ENCODE peak calls at places on chromosomes 16 and 17, in four cellular contexts. One of them, this sample, is unnamed.

GRCh38 chr16:88014201-88014781 is 63.1 kb downstream of the BANP start:
- DNase-seq in K562: no peak
- DNase-seq in HepG2: peak
- DNase-seq in GM12878: no peak
- DNase-seq in this sample: no peak

GRCh38 chr16:5319799-5320198 is 222.2 kb upstream of the EEF2KMT start:
- DNase-seq in K562: no peak
- DNase-seq in HepG2: no peak
- DNase-seq in GM12878: no peak
- DNase-seq in this sample: no peak

GRCh38 chr17:30344283-30345088 is 10.6 kb upstream of the TMIGD1 start:
- DNase-seq in HepG2: peak
- DNase-seq in K562: peak
- DNase-seq in GM12878: no peak
- DNase-seq in this sample: peak

GRCh38 chr16:68499011-68499410 is 40.1 kb upstream of the ZFP90 start:
- DNase-seq in GM12878: no peak
- DNase-seq in HepG2: no peak
- DNase-seq in K562: no peak
- DNase-seq in this sample: peak

GRCh38 chr16:74608944-74609343 is 2.0 kb upstream of the GLG1 start:
- DNase-seq in K562: peak
- DNase-seq in HepG2: no peak
- DNase-seq in GM12878: no peak
- DNase-seq in this sample: peak

GRCh38 chr17:35294756-35295155 is 51.9 kb downstream of the SLFN5 start:
- DNase-seq in GM12878: no peak
- DNase-seq in K562: no peak
- DNase-seq in HepG2: no peak
- DNase-seq in this sample: no peak

GRCh38 chr16:23629516-23629915 is 11.6 kb downstream of the PALB2 start:
- DNase-seq in K562: no peak
- DNase-seq in GM12878: no peak
- DNase-seq in HepG2: no peak
- DNase-seq in this sample: no peak

GRCh38 chr17:50939542-50939794 is 73.3 kb upstream of the TOB1 start:
- DNase-seq in K562: no peak
- DNase-seq in HepG2: no peak
- DNase-seq in GM12878: no peak
- DNase-seq in this sample: no peak

GRCh38 chr16:1146409-1146808 is 6.5 kb upstream of the CACNA1H start:
- DNase-seq in K562: peak
- DNase-seq in GM12878: no peak
- DNase-seq in HepG2: no peak
- DNase-seq in this sample: no peak

GRCh38 chr16:86214326-86215232 is 295.7 kb upstream of the FOXF1 start:
- DNase-seq in GM12878: no peak
- DNase-seq in HepG2: no peak
- DNase-seq in K562: no peak
- DNase-seq in this sample: no peak

GRCh38 chr17:12229315-12229714 is 208.6 kb downstream of the MAP2K4 start:
- DNase-seq in HepG2: no peak
- DNase-seq in GM12878: no peak
- DNase-seq in K562: no peak
- DNase-seq in this sample: peak

GRCh38 chr17:63337579-63337978 is 108.5 kb downstream of the CYB561 start:
- DNase-seq in HepG2: no peak
- DNase-seq in GM12878: no peak
- DNase-seq in K562: no peak
- DNase-seq in this sample: no peak

GRCh38 chr17:64202683-64203430 is 60.2 kb downstream of the TEX2 start:
- DNase-seq in K562: peak
- DNase-seq in GM12878: no peak
- DNase-seq in HepG2: peak
- DNase-seq in this sample: no peak

GRCh38 chr16:21590791-21591190 is 8.6 kb upstream of the METTL9 start:
- DNase-seq in K562: no peak
- DNase-seq in HepG2: no peak
- DNase-seq in GM12878: no peak
- DNase-seq in this sample: no peak

GRCh38 chr16:64621616-64622015 is 500.2 kb downstream of the CDH11 start:
- DNase-seq in HepG2: no peak
- DNase-seq in GM12878: no peak
- DNase-seq in K562: no peak
- DNase-seq in this sample: no peak

GRCh38 chr16:62208934-62209333 is 172.7 kb upstream of the CDH8 start:
- DNase-seq in GM12878: no peak
- DNase-seq in HepG2: no peak
- DNase-seq in K562: no peak
- DNase-seq in this sample: no peak

GRCh38 chr17:10793256-10793655 is 10.6 kb downstream of the TMEM238L start:
- DNase-seq in HepG2: no peak
- DNase-seq in K562: no peak
- DNase-seq in GM12878: no peak
- DNase-seq in this sample: no peak

GRCh38 chr17:73747221-73748002 is 103.2 kb upstream of the SDK2 start:
- DNase-seq in K562: no peak
- DNase-seq in GM12878: no peak
- DNase-seq in HepG2: no peak
- DNase-seq in this sample: no peak

GRCh38 chr17:59451706-59452105 is 113.7 kb upstream of the DHX40 start:
- DNase-seq in GM12878: no peak
- DNase-seq in K562: no peak
- DNase-seq in HepG2: no peak
- DNase-seq in this sample: no peak

GRCh38 chr16:66471264-66471663 is 44.2 kb downstream of the BEAN1 start:
- DNase-seq in GM12878: no peak
- DNase-seq in K562: no peak
- DNase-seq in HepG2: no peak
- DNase-seq in this sample: no peak

GRCh38 chr16:2475413-2476344 is 752 bp downstream of the TBC1D24 start:
- DNase-seq in K562: peak
- DNase-seq in GM12878: no peak
- DNase-seq in HepG2: no peak
- DNase-seq in this sample: no peak
- TF ChIP-seq REST in K562: no peak
- TF ChIP-seq REST in GM12878: no peak
- TF ChIP-seq REST in HepG2: no peak
- TF ChIP-seq REST in this sample: no peak

GRCh38 chr16:84730406-84731106 is 30.8 kb downstream of the USP10 start:
- DNase-seq in HepG2: peak
- DNase-seq in K562: peak
- DNase-seq in GM12878: no peak
- DNase-seq in this sample: no peak
- TF ChIP-seq POLR2AphosphoS5 in HepG2: no peak
- TF ChIP-seq POLR2AphosphoS5 in K562: peak
- TF ChIP-seq POLR2AphosphoS5 in GM12878: no peak
- TF ChIP-seq POLR2AphosphoS5 in this sample: no peak

GRCh38 chr17:65638221-65638940 is 76.9 kb upstream of the AXIN2 start:
- DNase-seq in HepG2: peak
- DNase-seq in GM12878: no peak
- DNase-seq in K562: no peak
- DNase-seq in this sample: no peak
- TF ChIP-seq GABPA in HepG2: no peak
- TF ChIP-seq GABPA in GM12878: no peak
- TF ChIP-seq GABPA in K562: no peak
- TF ChIP-seq GABPA in this sample: no peak

GRCh38 chr16:83344014-83344413 is 463.8 kb upstream of the HSBP1 start:
- DNase-seq in GM12878: no peak
- DNase-seq in K562: no peak
- DNase-seq in HepG2: no peak
- DNase-seq in this sample: no peak

GRCh38 chr16:83348991-83349390 is 458.8 kb upstream of the HSBP1 start:
- DNase-seq in GM12878: no peak
- DNase-seq in K562: no peak
- DNase-seq in HepG2: no peak
- DNase-seq in this sample: no peak

GRCh38 chr16:83350466-83350865 is 457.3 kb upstream of the HSBP1 start:
- DNase-seq in GM12878: no peak
- DNase-seq in K562: no peak
- DNase-seq in HepG2: no peak
- DNase-seq in this sample: no peak

GRCh38 chr16:83351846-83352245 is 455.9 kb upstream of the HSBP1 start:
- DNase-seq in GM12878: no peak
- DNase-seq in K562: no peak
- DNase-seq in HepG2: no peak
- DNase-seq in this sample: no peak

GRCh38 chr16:83345846-83346245 is 461.9 kb upstream of the HSBP1 start:
- DNase-seq in HepG2: no peak
- DNase-seq in K562: no peak
- DNase-seq in GM12878: no peak
- DNase-seq in this sample: no peak
- TF ChIP-seq REST in HepG2: no peak
- TF ChIP-seq REST in K562: no peak
- TF ChIP-seq REST in GM12878: no peak
- TF ChIP-seq REST in this sample: no peak

GRCh38 chr16:117381-118365 is 20.8 kb downstream of the NPRL3 start:
- DNase-seq in GM12878: no peak
- DNase-seq in K562: peak
- DNase-seq in HepG2: peak
- DNase-seq in this sample: peak
- TF ChIP-seq POLR2AphosphoS5 in GM12878: no peak
- TF ChIP-seq POLR2AphosphoS5 in K562: no peak
- TF ChIP-seq POLR2AphosphoS5 in HepG2: no peak
- TF ChIP-seq POLR2AphosphoS5 in this sample: no peak

DNA sequence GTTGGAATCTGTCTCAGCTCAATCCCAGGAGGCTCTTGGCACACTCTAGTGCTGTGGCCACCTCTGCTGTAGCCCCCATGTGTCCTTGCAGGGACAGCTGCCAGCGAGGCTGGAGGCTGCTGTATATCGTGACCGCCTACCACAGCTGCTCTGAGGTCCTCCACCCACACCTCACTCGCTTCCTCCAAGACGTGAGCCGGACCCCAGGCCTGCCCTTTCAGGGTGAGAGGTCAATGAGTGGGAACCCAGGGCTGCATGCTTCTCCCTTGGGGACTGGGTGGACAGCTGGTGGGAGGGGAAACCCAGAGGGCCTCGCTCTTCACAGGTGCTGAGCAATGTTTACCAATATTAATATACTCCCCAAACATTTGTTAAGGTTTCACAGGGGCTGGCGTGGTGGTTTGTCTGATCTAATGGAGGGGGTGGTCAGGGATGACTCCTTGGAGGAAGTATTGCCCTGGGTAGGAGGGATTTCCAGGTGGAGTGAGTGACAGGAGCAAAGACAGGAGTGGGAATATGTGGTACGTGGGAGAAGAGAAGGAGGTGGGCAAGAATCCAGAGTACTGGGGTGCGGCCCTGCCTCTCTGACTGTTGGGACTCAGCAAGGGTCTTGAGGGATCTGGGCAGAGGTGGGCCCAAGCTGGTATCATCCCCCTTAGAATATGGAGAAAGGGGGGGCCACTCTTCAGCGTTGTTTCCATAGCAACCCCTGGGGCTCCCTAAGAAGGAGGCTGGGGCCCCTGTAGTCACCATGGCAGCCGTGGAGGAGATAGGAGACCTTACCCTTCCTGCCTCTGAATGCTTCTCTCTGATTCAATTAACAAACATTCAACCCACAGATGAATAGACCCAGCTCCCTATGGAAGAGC is 22.2 kb upstream of the ALKBH5 start:
- DNase-seq in K562: peak
- DNase-seq in HepG2: no peak
- DNase-seq in GM12878: peak
- DNase-seq in this sample: no peak
- TF ChIP-seq GABPA in K562: no peak
- TF ChIP-seq GABPA in HepG2: no peak
- TF ChIP-seq GABPA in GM12878: no peak
- TF ChIP-seq GABPA in this sample: no peak

DNA sequence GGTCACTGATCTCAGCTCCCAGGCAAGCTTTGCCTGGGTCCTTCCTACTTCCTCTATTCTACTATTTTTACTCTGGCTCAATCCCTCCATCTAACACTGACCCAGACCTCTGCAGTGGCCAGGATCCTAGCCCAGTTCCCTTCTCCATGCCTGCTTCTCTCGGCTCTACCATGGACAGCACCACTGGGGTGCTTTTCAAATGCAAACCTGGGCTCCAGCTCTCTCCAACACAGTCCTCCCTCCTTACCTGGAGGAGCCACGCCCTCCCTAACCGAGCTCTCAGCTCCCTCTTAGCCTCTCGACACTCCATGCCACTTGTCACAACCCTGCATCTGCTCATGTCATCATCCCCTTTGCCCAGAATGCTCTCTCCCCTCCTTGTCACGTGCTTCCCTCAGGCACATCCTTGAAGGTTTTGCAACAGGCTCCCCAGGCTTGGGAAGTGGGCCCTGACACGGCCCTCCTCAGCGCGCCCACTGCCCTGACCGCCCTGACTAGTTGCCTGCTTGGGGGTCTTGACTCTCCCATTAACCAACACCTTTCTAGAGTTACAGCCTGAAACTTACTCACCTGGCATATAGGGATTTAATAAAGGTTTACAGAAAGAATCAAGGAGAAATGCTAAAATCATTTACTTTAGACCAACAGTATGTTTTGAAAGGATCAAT is 41.6 kb downstream of the MARF1 start:
- DNase-seq in GM12878: no peak
- DNase-seq in K562: no peak
- DNase-seq in HepG2: no peak
- DNase-seq in this sample: no peak
- TF ChIP-seq REST in GM12878: peak
- TF ChIP-seq REST in K562: peak
- TF ChIP-seq REST in HepG2: peak
- TF ChIP-seq REST in this sample: peak

DNA sequence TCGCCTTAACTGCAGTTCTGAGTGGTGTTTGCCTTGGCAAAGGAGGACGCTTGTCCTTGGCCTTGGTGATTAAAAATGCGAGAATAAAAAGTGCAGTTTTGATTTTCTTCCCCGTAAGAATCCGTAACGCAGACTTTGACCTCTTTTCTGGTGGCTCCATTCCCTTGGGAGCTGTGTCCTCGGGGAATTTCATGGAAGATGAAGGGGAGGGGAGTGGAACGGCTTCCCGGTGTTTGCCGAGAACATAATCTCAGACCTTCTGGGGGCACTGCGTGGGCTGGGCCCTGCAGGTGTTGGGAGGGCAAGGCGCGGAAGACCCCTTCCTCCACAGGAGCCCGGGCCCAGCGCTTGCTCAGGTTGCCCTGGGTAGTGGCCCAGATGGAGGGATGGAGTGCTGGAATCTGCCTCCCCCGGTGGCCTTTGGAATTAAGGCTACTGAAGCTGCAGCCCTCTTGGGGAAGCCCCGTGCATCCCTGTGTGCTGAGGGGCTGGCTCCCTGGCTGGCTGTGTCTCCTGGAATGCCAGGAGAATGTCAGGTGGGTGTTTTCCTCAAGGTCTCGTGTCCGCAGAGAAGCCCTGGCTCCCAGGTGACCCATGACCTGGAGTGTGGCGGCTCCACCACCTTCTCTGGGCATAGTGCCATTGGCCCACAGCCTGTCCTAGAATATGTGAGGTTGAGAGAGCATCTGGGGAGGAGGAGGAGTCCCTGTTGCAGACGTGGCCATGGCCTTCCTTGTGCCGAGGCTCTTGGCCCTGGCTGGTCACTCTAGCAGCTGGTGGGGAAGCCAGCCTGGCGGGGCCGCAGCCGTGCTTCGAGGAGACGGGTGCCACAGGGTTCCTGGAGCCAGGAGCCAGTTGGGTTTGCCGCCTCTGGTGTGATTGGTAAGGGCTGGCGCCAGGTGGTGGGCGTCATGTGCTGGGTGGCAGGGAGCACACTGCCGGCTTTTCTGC is 3.1 kb downstream of the BAIAP2 start:
- DNase-seq in GM12878: no peak
- DNase-seq in K562: no peak
- DNase-seq in HepG2: no peak
- DNase-seq in this sample: no peak
- TF ChIP-seq POLR2AphosphoS5 in GM12878: no peak
- TF ChIP-seq POLR2AphosphoS5 in K562: no peak
- TF ChIP-seq POLR2AphosphoS5 in HepG2: no peak
- TF ChIP-seq POLR2AphosphoS5 in this sample: no peak